ENCODE peak calls at places on chromosomes 7 and 10, in six cellular contexts. D, L, W, B, O and F are unnamed samples.

GRCh38 chr7:151115836-151116418 is 29.7 kb downstream of the AGAP3 start:
- DNase-seq in D (no peak), L (no peak), W (peak; percentile 86), B (no peak), O (no peak), F (no peak)

GRCh38 chr7:84624527-84624926 is 429.9 kb upstream of the SEMA3A start:
- DNase-seq in D (no peak), L (no peak), W (no peak), B (no peak), O (no peak), F (no peak)

GRCh38 chr10:33214174-33214573 is 120.3 kb downstream of the NRP1 start:
- DNase-seq in D (no peak), L (no peak), W (no peak), B (no peak), O (no peak), F (no peak)

GRCh38 chr10:45624724-45625123 is 47.8 kb downstream of the ZFAND4 start:
- DNase-seq in D (no peak), L (no peak), W (no peak), B (no peak), O (no peak), F (no peak)

GRCh38 chr10:86261933-86262665 is 104.5 kb downstream of the GRID1 start:
- DNase-seq in D (no peak), L (no peak), W (no peak), B (no peak), O (no peak), F (no peak)

GRCh38 chr10:132283604-132284382 is 24.0 kb downstream of the STK32C start:
- DNase-seq in D (no peak), L (no peak), W (no peak), B (no peak), O (no peak), F (no peak)

GRCh38 chr7:47553309-47553708 is 28.6 kb downstream of the TNS3 start:
- DNase-seq in D (no peak), L (no peak), W (no peak), B (no peak), O (no peak), F (no peak)

GRCh38 chr10:104274762-104275721 is 6.1 kb downstream of the GSTO2 start:
- DNase-seq in D (no peak), L (peak; percentile 32), W (peak; percentile 80), B (peak; percentile 35), O (no peak), F (no peak)

GRCh38 chr7:92854501-92855238 is 18.3 kb upstream of the CDK6 start:
- DNase-seq in D (no peak), L (no peak), W (no peak), B (no peak), O (no peak), F (no peak)

GRCh38 chr7:23971031-23971430 is 261.0 kb downstream of the STK31 start:
- DNase-seq in D (peak; percentile 68), L (no peak), W (no peak), B (no peak), O (no peak), F (no peak)